ENCODE peak calls at places on chromosomes 1 and 21, in nine cellular contexts. One of them, this sample, is unnamed.

GRCh38 chr21:46110499-46111192 is 12.7 kb downstream of the COL6A2 start:
- DNase-seq in GM12865: no peak
- DNase-seq in AG10803: no peak
- DNase-seq in psoas muscle: peak; percentile 66
- DNase-seq in HFF-Myc: no peak
- DNase-seq in AG04450: no peak
- DNase-seq in colonic mucosa: peak; percentile 15
- DNase-seq in neural progenitor cell: no peak
- DNase-seq in pancreas: peak; percentile 31
- DNase-seq in this sample: no peak

GRCh38 chr1:12457771-12458170 is 160.2 kb downstream of the DHRS3 start:
- DNase-seq in GM12865: no peak
- DNase-seq in AG10803: peak; percentile 90
- DNase-seq in psoas muscle: peak; percentile 61
- DNase-seq in HFF-Myc: no peak
- DNase-seq in AG04450: no peak
- DNase-seq in colonic mucosa: no peak
- DNase-seq in neural progenitor cell: no peak
- DNase-seq in pancreas: no peak
- DNase-seq in this sample: no peak

GRCh38 chr21:34523019-34523418 is 11.0 kb upstream of the KCNE1 start:
- DNase-seq in GM12865: no peak
- DNase-seq in AG10803: no peak
- DNase-seq in psoas muscle: no peak
- DNase-seq in HFF-Myc: no peak
- DNase-seq in AG04450: no peak
- DNase-seq in colonic mucosa: peak; percentile 76
- DNase-seq in neural progenitor cell: no peak
- DNase-seq in pancreas: no peak
- DNase-seq in this sample: no peak

GRCh38 chr1:40944326-40944725 is 35.2 kb upstream of the CTPS1 start:
- DNase-seq in GM12865: no peak
- DNase-seq in AG10803: peak; percentile 24
- DNase-seq in psoas muscle: no peak
- DNase-seq in HFF-Myc: no peak
- DNase-seq in AG04450: peak; percentile 76
- DNase-seq in colonic mucosa: no peak
- DNase-seq in neural progenitor cell: no peak
- DNase-seq in pancreas: no peak
- DNase-seq in this sample: peak; percentile 46

GRCh38 chr1:37851271-37851670 is 8.1 kb downstream of the MTF1 start:
- DNase-seq in GM12865: no peak
- DNase-seq in AG10803: no peak
- DNase-seq in psoas muscle: no peak
- DNase-seq in HFF-Myc: no peak
- DNase-seq in AG04450: no peak
- DNase-seq in colonic mucosa: no peak
- DNase-seq in neural progenitor cell: no peak
- DNase-seq in pancreas: no peak
- DNase-seq in this sample: no peak

GRCh38 chr1:240295811-240296210 is 204.1 kb downstream of the FMN2 start:
- DNase-seq in GM12865: no peak
- DNase-seq in AG10803: no peak
- DNase-seq in psoas muscle: no peak
- DNase-seq in HFF-Myc: no peak
- DNase-seq in AG04450: no peak
- DNase-seq in colonic mucosa: no peak
- DNase-seq in neural progenitor cell: no peak
- DNase-seq in pancreas: no peak
- DNase-seq in this sample: no peak

GRCh38 chr1:202713110-202713509 is 2.9 kb upstream of the SYT2 start:
- DNase-seq in GM12865: no peak
- DNase-seq in AG10803: no peak
- DNase-seq in psoas muscle: no peak
- DNase-seq in HFF-Myc: no peak
- DNase-seq in AG04450: no peak
- DNase-seq in colonic mucosa: no peak
- DNase-seq in neural progenitor cell: peak; percentile 35
- DNase-seq in pancreas: no peak
- DNase-seq in this sample: no peak

GRCh38 chr1:36306902-36307456 is 811 bp downstream of the SH3D21 start:
- DNase-seq in GM12865: peak; percentile 96
- DNase-seq in AG10803: peak; percentile 87
- DNase-seq in psoas muscle: peak; percentile 95
- DNase-seq in HFF-Myc: peak; percentile 81
- DNase-seq in AG04450: peak; percentile 76
- DNase-seq in colonic mucosa: peak; percentile 96
- DNase-seq in neural progenitor cell: peak; percentile 99
- DNase-seq in pancreas: peak; percentile 95
- DNase-seq in this sample: peak; percentile 61

GRCh38 chr1:89545264-89546038 is 20.8 kb downstream of the LRRC8B start:
- DNase-seq in GM12865: no peak
- DNase-seq in AG10803: no peak
- DNase-seq in psoas muscle: no peak
- DNase-seq in HFF-Myc: no peak
- DNase-seq in AG04450: no peak
- DNase-seq in colonic mucosa: no peak
- DNase-seq in neural progenitor cell: no peak
- DNase-seq in pancreas: no peak
- DNase-seq in this sample: no peak

GRCh38 chr1:52323731-52324130 is 42.3 kb downstream of the CC2D1B start:
- DNase-seq in GM12865: no peak
- DNase-seq in AG10803: no peak
- DNase-seq in psoas muscle: no peak
- DNase-seq in HFF-Myc: no peak
- DNase-seq in AG04450: no peak
- DNase-seq in colonic mucosa: no peak
- DNase-seq in neural progenitor cell: no peak
- DNase-seq in pancreas: no peak
- DNase-seq in this sample: no peak

GRCh38 chr1:30750751-30751291 is 6.8 kb downstream of the LAPTM5 start:
- DNase-seq in GM12865: peak; percentile 86
- DNase-seq in AG10803: no peak
- DNase-seq in psoas muscle: no peak
- DNase-seq in HFF-Myc: no peak
- DNase-seq in AG04450: no peak
- DNase-seq in colonic mucosa: no peak
- DNase-seq in neural progenitor cell: no peak
- DNase-seq in pancreas: peak; percentile 36
- DNase-seq in this sample: no peak

GRCh38 chr21:41367598-41368360 is 6.0 kb downstream of the MX2 start:
- DNase-seq in GM12865: peak; percentile 90
- DNase-seq in AG10803: no peak
- DNase-seq in psoas muscle: no peak
- DNase-seq in HFF-Myc: no peak
- DNase-seq in AG04450: no peak
- DNase-seq in colonic mucosa: no peak
- DNase-seq in neural progenitor cell: no peak
- DNase-seq in pancreas: no peak
- DNase-seq in this sample: no peak

GRCh38 chr21:27168084-27168483 is 201.2 kb upstream of the ADAMTS5 start:
- DNase-seq in GM12865: no peak
- DNase-seq in AG10803: no peak
- DNase-seq in psoas muscle: no peak
- DNase-seq in HFF-Myc: no peak
- DNase-seq in AG04450: no peak
- DNase-seq in colonic mucosa: no peak
- DNase-seq in neural progenitor cell: no peak
- DNase-seq in pancreas: no peak
- DNase-seq in this sample: no peak

GRCh38 chr1:53732409-53732808 is 6.6 kb downstream of the GLIS1 start:
- DNase-seq in GM12865: no peak
- DNase-seq in AG10803: no peak
- DNase-seq in psoas muscle: no peak
- DNase-seq in HFF-Myc: no peak
- DNase-seq in AG04450: no peak
- DNase-seq in colonic mucosa: no peak
- DNase-seq in neural progenitor cell: no peak
- DNase-seq in pancreas: no peak
- DNase-seq in this sample: no peak

GRCh38 chr1:88800382-88801051 is 90.8 kb downstream of the GTF2B start:
- DNase-seq in GM12865: peak; percentile 3
- DNase-seq in AG10803: peak; percentile 24
- DNase-seq in psoas muscle: no peak
- DNase-seq in HFF-Myc: no peak
- DNase-seq in AG04450: no peak
- DNase-seq in colonic mucosa: peak; percentile 28
- DNase-seq in neural progenitor cell: peak; percentile 52
- DNase-seq in pancreas: no peak
- DNase-seq in this sample: peak; percentile 2

GRCh38 chr1:117579221-117579906 is 26.5 kb upstream of the TENT5C start:
- DNase-seq in GM12865: no peak
- DNase-seq in AG10803: no peak
- DNase-seq in psoas muscle: no peak
- DNase-seq in HFF-Myc: no peak
- DNase-seq in AG04450: no peak
- DNase-seq in colonic mucosa: no peak
- DNase-seq in neural progenitor cell: no peak
- DNase-seq in pancreas: no peak
- DNase-seq in this sample: no peak

GRCh38 chr1:196897158-196897828 is 9.4 kb downstream of the CFHR4 start:
- DNase-seq in GM12865: no peak
- DNase-seq in AG10803: no peak
- DNase-seq in psoas muscle: no peak
- DNase-seq in HFF-Myc: no peak
- DNase-seq in AG04450: no peak
- DNase-seq in colonic mucosa: no peak
- DNase-seq in neural progenitor cell: peak; percentile 11
- DNase-seq in pancreas: peak; percentile 50
- DNase-seq in this sample: no peak

GRCh38 chr1:223492044-223492443 is 98.8 kb downstream of the CCDC185 start:
- DNase-seq in GM12865: no peak
- DNase-seq in AG10803: no peak
- DNase-seq in psoas muscle: no peak
- DNase-seq in HFF-Myc: no peak
- DNase-seq in AG04450: no peak
- DNase-seq in colonic mucosa: no peak
- DNase-seq in neural progenitor cell: no peak
- DNase-seq in pancreas: no peak
- DNase-seq in this sample: no peak

GRCh38 chr1:236287757-236288619 is 6.2 kb upstream of the ERO1B start:
- DNase-seq in GM12865: no peak
- DNase-seq in AG10803: peak; percentile 18
- DNase-seq in psoas muscle: no peak
- DNase-seq in HFF-Myc: no peak
- DNase-seq in AG04450: no peak
- DNase-seq in colonic mucosa: no peak
- DNase-seq in neural progenitor cell: peak; percentile 94
- DNase-seq in pancreas: no peak
- DNase-seq in this sample: no peak
- H3K4me3 ChIP-seq in GM12865: no peak overlapping the region
- H3K4me3 ChIP-seq in AG10803: no peak overlapping the region
- H3K4me3 ChIP-seq in psoas muscle: no peak overlapping the region
- H3K4me3 ChIP-seq in HFF-Myc: no peak overlapping the region
- H3K4me3 ChIP-seq in AG04450: no peak overlapping the region
- H3K4me3 ChIP-seq in colonic mucosa: no peak overlapping the region
- H3K4me3 ChIP-seq in neural progenitor cell: no peak overlapping the region
- H3K4me3 ChIP-seq in pancreas: no peak overlapping the region
- H3K4me3 ChIP-seq in this sample: no peak overlapping the region

DNA sequence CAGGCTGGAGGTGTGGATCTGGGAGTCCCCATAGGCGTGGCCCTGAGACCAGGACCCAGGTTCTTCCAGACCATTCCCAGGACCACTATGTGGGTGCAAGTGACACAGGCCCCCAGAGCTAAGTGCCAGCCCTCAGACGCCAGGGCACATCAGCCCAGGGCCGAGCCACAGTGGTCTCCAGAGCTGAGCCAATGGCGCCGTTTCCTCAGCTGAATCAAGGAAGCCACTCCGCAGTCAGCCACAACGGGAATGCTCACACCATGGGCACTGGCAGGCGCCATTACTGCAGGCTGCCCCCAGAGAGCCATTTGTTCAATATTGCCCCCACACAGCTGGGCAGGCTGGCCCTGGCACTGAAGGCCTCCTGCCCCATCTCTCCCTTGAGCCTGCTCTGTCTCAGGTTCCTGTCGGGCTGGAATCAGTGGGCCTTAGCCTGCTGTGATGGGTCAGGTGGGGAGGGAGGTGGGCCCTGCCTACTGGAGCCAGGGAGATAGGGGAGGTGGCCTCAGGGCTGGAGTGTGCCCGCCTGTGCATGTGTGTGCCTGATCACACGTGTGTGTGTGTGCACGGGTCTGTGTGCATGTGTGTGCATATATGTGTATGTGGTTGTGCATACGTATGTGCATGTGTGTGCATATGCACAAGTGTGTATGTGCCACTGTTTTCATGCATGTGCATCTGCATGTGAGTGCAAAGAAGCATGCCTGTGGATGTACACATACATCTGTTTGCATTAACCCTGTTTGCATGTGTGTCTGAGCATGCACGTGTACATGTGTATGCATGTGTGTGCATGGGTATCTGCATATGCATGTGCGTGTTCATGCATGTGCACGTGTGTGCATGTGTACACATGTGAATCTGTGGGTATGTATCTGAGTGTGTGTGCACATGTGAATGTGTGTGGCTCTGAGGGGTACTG is 6.1 kb downstream of the GJC2 start:
- DNase-seq in GM12865: no peak
- DNase-seq in AG10803: no peak
- DNase-seq in psoas muscle: no peak
- DNase-seq in HFF-Myc: no peak
- DNase-seq in AG04450: no peak
- DNase-seq in colonic mucosa: no peak
- DNase-seq in neural progenitor cell: no peak
- DNase-seq in pancreas: peak; percentile 39
- DNase-seq in this sample: no peak
- TF ChIP-seq CTCF in GM12865: no peak
- TF ChIP-seq CTCF in AG10803: no peak
- TF ChIP-seq CTCF in psoas muscle: no peak
- TF ChIP-seq CTCF in HFF-Myc: no peak
- TF ChIP-seq CTCF in AG04450: no peak
- TF ChIP-seq CTCF in colonic mucosa: no peak
- TF ChIP-seq CTCF in neural progenitor cell: no peak
- TF ChIP-seq CTCF in pancreas: no peak
- TF ChIP-seq CTCF in this sample: no peak

GRCh38 chr1:64469614-64469976 is 334 bp upstream of the CACHD1 start:
- DNase-seq in GM12865: no peak
- DNase-seq in AG10803: peak; percentile 16
- DNase-seq in psoas muscle: no peak
- DNase-seq in HFF-Myc: no peak
- DNase-seq in AG04450: no peak
- DNase-seq in colonic mucosa: no peak
- DNase-seq in neural progenitor cell: peak; percentile 46
- DNase-seq in pancreas: no peak
- DNase-seq in this sample: no peak
- H3K4me3 ChIP-seq in GM12865: peak overlapping the region; percentile 41
- H3K4me3 ChIP-seq in AG10803: peak overlapping the region; percentile 65
- H3K4me3 ChIP-seq in psoas muscle: peak overlapping the region; percentile 91
- H3K4me3 ChIP-seq in HFF-Myc: peak overlapping the region; percentile 70
- H3K4me3 ChIP-seq in AG04450: peak overlapping the region; percentile 67
- H3K4me3 ChIP-seq in colonic mucosa: peak overlapping the region; percentile 51
- H3K4me3 ChIP-seq in neural progenitor cell: peak overlapping the region; percentile 92
- H3K4me3 ChIP-seq in pancreas: peak overlapping the region; percentile 80
- H3K4me3 ChIP-seq in this sample: peak overlapping the region; percentile 75

DNA sequence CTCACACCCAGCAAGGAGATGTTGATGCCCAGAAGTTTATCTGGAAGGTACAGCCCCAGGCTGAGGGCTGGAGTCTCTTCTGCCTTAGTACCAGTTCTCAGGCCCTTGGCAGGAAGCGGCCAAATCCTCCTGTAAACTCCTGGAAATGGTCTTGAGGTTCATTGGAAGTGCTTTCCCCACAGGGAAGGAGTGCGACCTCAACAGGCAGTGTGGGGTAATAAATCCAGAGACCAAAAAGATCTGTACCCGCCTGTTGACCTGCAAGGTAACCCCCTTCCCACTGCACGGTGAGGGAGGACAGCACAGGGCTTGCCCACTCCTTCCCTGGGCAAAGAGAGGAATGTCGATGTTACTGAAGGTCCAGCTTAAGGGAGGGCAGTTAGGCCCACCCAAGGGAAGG is 4.5 kb downstream of the ATXN7L2 start:
- DNase-seq in GM12865: no peak
- DNase-seq in AG10803: no peak
- DNase-seq in psoas muscle: no peak
- DNase-seq in HFF-Myc: no peak
- DNase-seq in AG04450: no peak
- DNase-seq in colonic mucosa: no peak
- DNase-seq in neural progenitor cell: no peak
- DNase-seq in pancreas: no peak
- DNase-seq in this sample: no peak
- TF ChIP-seq CTCF in GM12865: no peak
- TF ChIP-seq CTCF in AG10803: peak; percentile 20
- TF ChIP-seq CTCF in psoas muscle: no peak
- TF ChIP-seq CTCF in HFF-Myc: no peak
- TF ChIP-seq CTCF in AG04450: peak; percentile 5
- TF ChIP-seq CTCF in colonic mucosa: no peak
- TF ChIP-seq CTCF in neural progenitor cell: no peak
- TF ChIP-seq CTCF in pancreas: no peak
- TF ChIP-seq CTCF in this sample: no peak